ENCODE peak calls at places on chromosomes 4 and X, in seven cellular contexts. Q is GM13976; M is CD8-positive, alpha-beta T cell; S is MCF 10A; F is cardiac muscle cell; T is cardiac fibroblast; J is A549. D is an unnamed sample.

GRCh38 chr4:134028411-134028810 is 173.2 kb downstream of the PABPC4L start:
- DNase-seq in Q (no peak), M (no peak), S (no peak), F (no peak), T (no peak), J (no peak), D (no peak)

GRCh38 chr4:120319230-120319761 is 252.6 kb upstream of the MAD2L1 start:
- DNase-seq in Q (no peak), M (no peak), S (no peak), F (no peak), T (no peak), J (no peak), D (no peak)

GRCh38 chr4:137738377-137738990 is 206.2 kb upstream of the PCDH18 start:
- DNase-seq in Q (no peak), M (no peak), S (no peak), F (no peak), T (peak), J (no peak), D (no peak)

GRCh38 chrX:31209005-31209612 is 137.3 kb upstream of the FTHL17 start:
- DNase-seq in Q (no peak), M (no peak), S (peak), F (no peak), T (no peak), J (no peak), D (no peak)

GRCh38 chr4:149790172-149790907 is 25.3 kb downstream of the IQCM start:
- DNase-seq in Q (no peak), M (no peak), S (peak), F (no peak), T (peak), J (no peak), D (no peak)

GRCh38 chrX:139751053-139751452 is 43.1 kb upstream of the MCF2 start:
- DNase-seq in Q (no peak), M (no peak), S (no peak), F (no peak), T (no peak), J (no peak), D (no peak)

GRCh38 chr4:40573593-40574311 is 55.9 kb downstream of the RBM47 start:
- DNase-seq in Q (no peak), M (no peak), S (no peak), F (no peak), T (peak), J (no peak), D (no peak)

GRCh38 chrX:149630681-149631292 is 805 bp downstream of the TMEM185A start:
- DNase-seq in Q (no peak), M (no peak), S (peak), F (no peak), T (peak), J (peak), D (no peak)

GRCh38 chrX:9204560-9204959 is 170.6 kb upstream of the FAM9B start:
- DNase-seq in Q (no peak), M (no peak), S (peak), F (no peak), T (no peak), J (peak), D (no peak)

GRCh38 chrX:119075271-119075670 is 2.5 kb downstream of the CT47C1 start:
- DNase-seq in Q (no peak), M (no peak), S (no peak), F (no peak), T (no peak), J (no peak), D (no peak)

GRCh38 chrX:19361701-19362100 is 18.0 kb downstream of the PDHA1 start:
- DNase-seq in Q (no peak), M (no peak), S (no peak), F (no peak), T (no peak), J (no peak), D (no peak)

GRCh38 chrX:151228935-151229334 is 52.6 kb downstream of the GPR50 start:
- DNase-seq in Q (no peak), M (no peak), S (peak), F (no peak), T (no peak), J (no peak), D (no peak)

GRCh38 chr4:473575-474457 is 25.1 kb downstream of the ZNF721 start:
- DNase-seq in Q (peak), M (peak), S (peak), F (peak), T (peak), J (peak), D (peak)

GRCh38 chr4:475962-476361 is 23.0 kb downstream of the ZNF721 start:
- DNase-seq in Q (no peak), M (no peak), S (no peak), F (no peak), T (no peak), J (no peak), D (no peak)

GRCh38 chr4:478373-478772 is 20.6 kb downstream of the ZNF721 start:
- DNase-seq in Q (no peak), M (no peak), S (peak), F (no peak), T (peak), J (no peak), D (no peak)

GRCh38 chr4:477686-478085 is 21.3 kb downstream of the ZNF721 start:
- DNase-seq in Q (no peak), M (no peak), S (no peak), F (no peak), T (no peak), J (no peak), D (no peak)

DNA sequence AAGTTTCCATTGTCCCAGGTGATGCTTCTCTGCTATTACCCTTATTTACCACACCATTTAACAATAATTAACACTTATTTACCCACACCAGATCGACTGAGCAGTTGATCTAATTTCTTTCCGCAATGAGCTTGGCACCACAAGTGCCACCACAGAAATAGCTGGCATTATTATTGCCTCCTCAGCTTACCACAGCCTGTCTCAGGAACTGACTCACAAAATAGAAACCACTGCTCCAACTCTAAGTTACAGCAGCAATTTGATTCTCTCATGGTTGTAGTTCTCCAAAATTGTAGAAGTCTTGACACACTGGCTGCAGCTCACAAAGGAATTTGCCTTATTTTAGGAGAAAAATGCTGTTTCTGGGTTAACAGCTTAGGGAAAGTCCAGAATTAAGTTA is 22.5 kb downstream of the ZNF721 start:
- DNase-seq in Q (no peak), M (no peak), S (no peak), F (no peak), T (no peak), J (no peak), D (no peak)
- TF ChIP-seq CTCF in Q (no peak), M (no peak), S (no peak), F (no peak), T (no peak), J (no peak), D (no peak)

DNA sequence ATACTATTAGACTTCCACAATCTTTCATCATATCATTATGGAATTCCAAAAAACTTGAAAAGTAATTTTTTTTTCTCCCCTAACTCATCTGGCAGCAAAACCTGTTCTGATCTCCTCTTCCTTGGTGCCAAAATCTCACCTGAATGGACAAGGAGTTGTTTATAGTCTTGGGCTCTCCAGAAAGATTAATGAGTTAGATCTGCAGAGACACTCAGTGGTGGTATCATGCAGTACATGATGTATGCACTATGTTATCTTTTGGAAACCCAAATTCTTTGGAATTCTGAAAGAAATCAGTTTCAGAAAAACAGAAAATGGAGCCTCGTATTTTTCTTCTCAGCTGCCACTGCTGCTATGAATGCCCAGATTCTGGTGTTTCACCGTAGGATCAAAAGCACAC is 11.7 kb downstream of the GPM6B start:
- DNase-seq in Q (peak), M (no peak), S (no peak), F (no peak), T (no peak), J (no peak), D (no peak)
- TF ChIP-seq CTCF in Q (no peak), M (no peak), S (no peak), F (no peak), T (no peak), J (no peak), D (no peak)

GRCh38 chrX:50470103-50471031 is at the start of gene DGKK:
- DNase-seq in Q (no peak), M (no peak), S (no peak), F (peak), T (no peak), J (no peak), D (peak)

GRCh38 chrX:50471390-50471789 is 765 bp upstream of the DGKK start:
- DNase-seq in Q (no peak), M (no peak), S (no peak), F (peak), T (no peak), J (no peak), D (peak)

DNA sequence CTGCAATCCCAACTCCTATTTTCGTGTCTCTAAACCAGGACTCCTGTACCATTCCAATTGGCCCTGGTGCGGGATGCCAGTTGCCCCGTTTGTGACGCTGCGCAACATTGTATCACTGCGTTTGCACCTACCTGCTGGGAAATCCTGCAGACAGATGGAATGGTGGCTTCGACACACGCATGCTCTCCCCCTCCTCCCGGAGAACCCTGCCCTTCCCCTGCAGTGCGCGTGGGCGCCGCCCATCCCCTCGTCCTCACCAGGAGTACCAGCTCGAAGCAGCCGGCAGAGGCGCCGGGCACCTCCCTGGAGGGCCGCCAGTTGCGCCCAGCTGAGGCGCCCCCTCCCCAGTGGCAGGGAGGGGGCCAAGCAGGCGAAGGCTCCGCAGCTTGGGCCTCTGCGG is 1.4 kb downstream of the DGKK start:
- DNase-seq in Q (no peak), M (no peak), S (no peak), F (no peak), T (no peak), J (no peak), D (peak)
- TF ChIP-seq CTCF in Q (no peak), M (no peak), S (no peak), F (no peak), T (no peak), J (no peak), D (no peak)

GRCh38 chrX:26649534-26649933 is 433.6 kb downstream of the MAGEB5 start:
- DNase-seq in Q (peak), M (no peak), S (peak), F (peak), T (peak), J (peak), D (no peak)
- TF ChIP-seq CTCF in Q (peak), M (peak), S (peak), F (peak), T (peak), J (peak), D (peak)

DNA sequence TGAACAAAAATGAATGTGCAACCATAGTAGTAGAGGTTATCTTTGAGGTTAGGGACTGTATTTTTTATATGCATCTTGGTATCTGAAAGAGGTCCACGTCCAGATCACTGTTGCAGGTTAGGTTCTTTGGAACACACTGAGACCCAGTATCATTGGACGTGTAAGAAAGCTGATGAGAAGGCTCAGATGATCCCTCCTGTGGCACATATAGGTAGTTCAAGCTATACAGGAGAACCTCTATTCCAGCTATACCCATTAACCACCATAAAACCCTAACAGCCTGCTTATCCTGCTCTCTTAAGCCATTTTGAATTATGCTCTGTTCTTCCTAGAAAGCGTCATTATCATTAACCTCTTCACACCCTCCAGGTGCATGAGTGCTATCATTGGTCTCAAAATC is 930.7 kb upstream of the HS3ST1 start:
- DNase-seq in Q (no peak), M (no peak), S (no peak), F (no peak), T (no peak), J (no peak), D (no peak)
- TF ChIP-seq CTCF in Q (no peak), M (no peak), S (no peak), F (peak), T (no peak), J (no peak), D (no peak)

GRCh38 chrX:153400146-153401132 is 711 bp downstream of the PNMA6E start:
- DNase-seq in Q (peak), M (peak), S (peak), F (peak), T (no peak), J (peak), D (peak)
- TF ChIP-seq CTCF in Q (peak), M (peak), S (peak), F (peak), T (peak), J (peak), D (peak)

DNA sequence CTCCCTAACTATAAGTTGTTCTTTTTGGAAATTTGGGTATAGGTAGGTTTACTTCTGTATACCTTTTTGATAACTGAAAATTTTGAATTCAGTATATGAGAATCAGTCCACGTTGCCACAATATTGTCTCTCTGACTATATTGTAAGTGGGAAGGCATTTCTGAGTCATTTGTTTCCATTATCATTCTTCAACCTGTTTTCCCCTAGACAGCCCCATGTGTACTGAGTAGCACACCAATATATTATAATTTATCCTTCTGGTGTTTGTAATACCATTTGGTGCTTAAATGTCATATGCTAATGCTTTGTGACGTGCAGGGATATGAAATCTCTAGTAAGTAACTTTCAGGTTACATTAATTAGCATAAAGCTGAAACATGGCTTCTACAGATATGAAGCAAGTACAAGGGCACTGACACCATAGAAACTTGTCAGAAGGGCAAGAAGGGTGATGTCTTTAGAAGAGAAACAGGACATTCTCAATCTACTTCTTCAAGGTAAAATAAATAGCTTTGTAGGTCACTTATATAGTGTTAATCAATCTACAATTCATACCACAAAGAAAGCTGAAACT is 27.7 kb downstream of the PAK3 start:
- DNase-seq in Q (no peak), M (no peak), S (no peak), F (no peak), T (no peak), J (no peak), D (no peak)
- TF ChIP-seq CTCF in Q (no peak), M (no peak), S (no peak), F (no peak), T (no peak), J (no peak), D (no peak)

D was measured in nephron progenitor cell.